ENCODE peak calls at places on chromosomes 5 and 9, in four cellular contexts. R is IMR-90, E is H9, Q is H1. Y is an unnamed sample.

GRCh38 chr5:155883966-155884555 is 442.9 kb upstream of the SGCD start:
- DNase-seq in R (peak; percentile 1), E (no peak), Q (no peak), Y (peak; percentile 87)

GRCh38 chr9:93258419-93258817 is 74.5 kb downstream of the WNK2 start:
- DNase-seq in R (no peak), E (peak; percentile 18), Q (no peak), Y (no peak)

GRCh38 chr9:113598451-113598850 is 134.9 kb downstream of the RGS3 start:
- DNase-seq in R (no peak), E (peak; percentile 25), Q (no peak), Y (no peak)

GRCh38 chr5:32668552-32668951 is 42.6 kb upstream of the NPR3 start:
- DNase-seq in R (no peak), E (no peak), Q (no peak), Y (no peak)

GRCh38 chr9:128124873-128125574 is 2.5 kb downstream of the PTGES2 start:
- DNase-seq in R (peak; percentile 45), E (peak; percentile 88), Q (peak; percentile 95), Y (peak; percentile 86)

GRCh38 chr5:108634951-108635288 is 112.8 kb upstream of the FER start:
- DNase-seq in R (peak; percentile 35), E (no peak), Q (no peak), Y (no peak)

GRCh38 chr5:148156609-148157008 is 11.7 kb upstream of the SPINK14 start:
- DNase-seq in R (no peak), E (no peak), Q (no peak), Y (no peak)

GRCh38 chr9:20623748-20624124 is 1.4 kb upstream of the MLLT3 start:
- DNase-seq in R (peak; percentile 5), E (no peak), Q (no peak), Y (peak; percentile 11)

GRCh38 chr9:114386886-114387677 is 700 bp downstream of the AKNA start:
- DNase-seq in R (peak; percentile 17), E (no peak), Q (no peak), Y (no peak)

GRCh38 chr9:7266911-7267555 is 509.3 kb downstream of the KDM4C start:
- DNase-seq in R (no peak), E (no peak), Q (no peak), Y (no peak)

GRCh38 chr5:157162919-157163510 is 3.0 kb downstream of the GARIN3 start:
- DNase-seq in R (no peak), E (no peak), Q (no peak), Y (no peak)

GRCh38 chr5:115379622-115380344 is 83.3 kb upstream of the CCDC112 start:
- DNase-seq in R (no peak), E (no peak), Q (no peak), Y (no peak)

GRCh38 chr5:178895615-178896571 is at the start of gene ZFP2:
- DNase-seq in R (peak; percentile 27), E (peak; percentile 86), Q (peak; percentile 82), Y (peak; percentile 82)

GRCh38 chr5:53109436-53110127 is at the start of gene MOCS2:
- DNase-seq in R (peak; percentile 87), E (peak; percentile 90), Q (peak; percentile 91), Y (peak; percentile 92)

GRCh38 chr9:92807757-92808725 is 43.4 kb upstream of the BICD2 start:
- DNase-seq in R (no peak), E (peak; percentile 51), Q (peak; percentile 60), Y (no peak)

GRCh38 chr5:96619946-96620345 is 42.2 kb upstream of the CAST start:
- DNase-seq in R (no peak), E (no peak), Q (no peak), Y (no peak)

GRCh38 chr5:132829742-132830435 is 558 bp downstream of the SHROOM1 start:
- DNase-seq in R (peak; percentile 56), E (peak; percentile 72), Q (peak; percentile 82), Y (peak; percentile 78)

GRCh38 chr5:44294492-44294891 is 94.7 kb downstream of the FGF10 start:
- DNase-seq in R (no peak), E (no peak), Q (no peak), Y (no peak)

GRCh38 chr9:87957839-87958238 is 16.5 kb downstream of the CDK20 start:
- DNase-seq in R (no peak), E (no peak), Q (no peak), Y (no peak)

GRCh38 chr5:150410524-150411244 is 2.0 kb downstream of the CD74 start:
- DNase-seq in R (peak; percentile 74), E (peak; percentile 73), Q (peak; percentile 67), Y (peak; percentile 82)

GRCh38 chr9:76646249-76646648 is 118.0 kb upstream of the PCA3 start:
- DNase-seq in R (no peak), E (no peak), Q (no peak), Y (no peak)

GRCh38 chr5:82561786-82562185 is 283.6 kb upstream of the RPS23 start:
- DNase-seq in R (no peak), E (no peak), Q (no peak), Y (no peak)

GRCh38 chr9:37100750-37101149 is 19.6 kb upstream of the ZCCHC7 start:
- DNase-seq in R (no peak), E (no peak), Q (no peak), Y (no peak)

GRCh38 chr9:109122726-109123621 is 3.2 kb upstream of the TMEM245 start:
- DNase-seq in R (no peak), E (no peak), Q (no peak), Y (no peak)

GRCh38 chr9:79568337-79569084 is 3.3 kb upstream of the TLE4 start:
- DNase-seq in R (no peak), E (no peak), Q (no peak), Y (no peak)

GRCh38 chr5:152397581-152397980 is 7.5 kb downstream of the NMUR2 start:
- DNase-seq in R (no peak), E (no peak), Q (no peak), Y (no peak)

GRCh38 chr5:173303878-173304590 is 24.2 kb downstream of the STC2 start:
- DNase-seq in R (peak; percentile 74), E (peak; percentile 89), Q (no peak), Y (peak; percentile 94)

GRCh38 chr9:133476941-133477340 is 2.0 kb downstream of the SLC2A6 start:
- DNase-seq in R (no peak), E (no peak), Q (no peak), Y (no peak)

GRCh38 chr5:57863661-57864060 is 381.1 kb upstream of the ACTBL2 start:
- DNase-seq in R (peak; percentile 76), E (no peak), Q (no peak), Y (no peak)

DNA sequence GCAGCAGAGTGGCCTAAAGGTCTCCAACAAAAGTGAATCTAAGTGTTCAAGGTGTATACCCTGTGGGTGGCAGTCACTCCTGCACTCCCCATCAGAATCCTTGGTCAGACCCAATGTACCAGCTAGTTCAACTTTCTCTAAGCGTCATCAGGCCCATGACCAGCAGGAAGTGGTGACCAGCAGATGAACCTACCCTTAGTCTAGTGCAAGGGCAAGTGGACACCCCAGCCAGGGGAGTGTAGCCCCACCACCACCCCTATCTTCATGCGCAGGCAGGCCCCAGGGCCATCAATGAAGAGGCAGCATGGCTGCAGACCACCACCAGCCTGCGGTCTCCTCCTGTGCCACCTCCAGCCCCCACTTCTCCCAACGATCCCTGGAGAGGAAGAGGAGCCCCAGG is 213.1 kb downstream of the AGTPBP1 start:
- DNase-seq in R (no peak), E (no peak), Q (no peak), Y (no peak)
- H2BK15ac ChIP-seq in R (no peak overlapping the region), E (no peak overlapping the region), Q (no peak overlapping the region), Y (no peak overlapping the region)

GRCh38 chr5:34487202-34487879 is 168.8 kb upstream of the RAI14 start:
- DNase-seq in R (peak; percentile 97), E (no peak), Q (peak; percentile 32), Y (no peak)
- H3K56ac ChIP-seq in R (peak overlapping the region; percentile 27), E (no peak overlapping the region), Q (no peak overlapping the region), Y (no peak overlapping the region)

DNA sequence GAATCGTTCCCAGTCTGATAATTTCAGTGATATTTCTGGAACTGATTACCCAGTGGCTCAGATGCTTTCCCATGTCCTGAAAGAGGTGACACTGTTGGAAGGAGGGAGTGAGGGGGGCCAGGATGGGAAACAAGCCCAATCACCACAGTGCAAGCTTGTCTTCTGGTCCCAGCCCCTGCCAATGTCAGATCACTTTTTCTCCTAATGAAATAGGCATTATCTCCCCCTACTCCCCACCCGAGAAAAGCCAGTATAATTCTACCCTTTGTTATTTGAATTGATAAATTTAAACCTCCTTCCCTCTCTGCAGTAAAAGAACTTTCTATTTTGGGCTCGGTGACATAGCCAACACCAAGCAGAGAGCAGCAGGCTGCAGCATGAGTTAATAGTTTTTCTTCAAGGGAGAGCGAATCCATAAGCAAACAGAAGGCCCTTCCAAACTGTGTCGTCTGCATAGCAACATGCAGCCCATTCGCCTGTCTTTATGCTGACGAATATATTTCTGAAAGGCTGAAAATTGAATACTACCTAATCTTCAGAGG is 14.6 kb upstream of the PPP2CA start:
- DNase-seq in R (peak; percentile 90), E (no peak), Q (no peak), Y (no peak)
- H3K27ac ChIP-seq in R (peak overlapping the region; percentile 58), E (no peak overlapping the region), Q (no peak overlapping the region), Y (no peak overlapping the region)

GRCh38 chr5:136043968-136044610 is 15.3 kb downstream of the TGFBI start:
- DNase-seq in R (no peak), E (no peak), Q (no peak), Y (no peak)

GRCh38 chr5:136042156-136042555 is 13.4 kb downstream of the TGFBI start:
- DNase-seq in R (no peak), E (no peak), Q (no peak), Y (no peak)

GRCh38 chr5:136040746-136041415 is 12.1 kb downstream of the TGFBI start:
- DNase-seq in R (no peak), E (no peak), Q (no peak), Y (no peak)

GRCh38 chr5:136042665-136043121 is 13.9 kb downstream of the TGFBI start:
- DNase-seq in R (no peak), E (no peak), Q (no peak), Y (no peak)

GRCh38 chr5:136043551-136043950 is 14.8 kb downstream of the TGFBI start:
- DNase-seq in R (no peak), E (no peak), Q (no peak), Y (no peak)
- H2BK15ac ChIP-seq in R (no peak overlapping the region), E (no peak overlapping the region), Q (no peak overlapping the region), Y (no peak overlapping the region)